ENCODE peak calls at places on chromosomes 6 and 20, in eight cellular contexts. One of them, this sample, is unnamed.

GRCh38 chr20:60624066-60624465 is 628.0 kb upstream of the CDH4 start:
- DNase-seq in cardiac muscle cell: no peak
- DNase-seq in PC-3: no peak
- DNase-seq in adrenal gland: no peak
- DNase-seq in H1: no peak
- DNase-seq in tibial artery: no peak
- DNase-seq in AG04450: no peak
- DNase-seq in GM23248: no peak
- DNase-seq in this sample: no peak

GRCh38 chr6:64505312-64505711 is 869.7 kb downstream of the PHF3 start:
- DNase-seq in H1: peak
- DNase-seq in AG04450: no peak
- DNase-seq in GM23248: peak
- DNase-seq in PC-3: peak
- DNase-seq in adrenal gland: no peak
- DNase-seq in cardiac muscle cell: peak
- DNase-seq in tibial artery: no peak
- DNase-seq in this sample: peak

GRCh38 chr6:166760288-166760687 is 133.2 kb upstream of the RPS6KA2 start:
- DNase-seq in PC-3: no peak
- DNase-seq in GM23248: no peak
- DNase-seq in AG04450: no peak
- DNase-seq in tibial artery: no peak
- DNase-seq in adrenal gland: no peak
- DNase-seq in cardiac muscle cell: no peak
- DNase-seq in H1: no peak
- DNase-seq in this sample: no peak

GRCh38 chr6:109478222-109478805 is 4.7 kb downstream of the ZBTB24 start:
- DNase-seq in cardiac muscle cell: no peak
- DNase-seq in adrenal gland: no peak
- DNase-seq in H1: no peak
- DNase-seq in tibial artery: no peak
- DNase-seq in PC-3: no peak
- DNase-seq in GM23248: peak
- DNase-seq in AG04450: no peak
- DNase-seq in this sample: no peak

GRCh38 chr6:94300424-94301144 is 881.2 kb upstream of the EPHA7 start:
- DNase-seq in AG04450: no peak
- DNase-seq in GM23248: no peak
- DNase-seq in cardiac muscle cell: peak
- DNase-seq in tibial artery: no peak
- DNase-seq in adrenal gland: no peak
- DNase-seq in PC-3: no peak
- DNase-seq in H1: no peak
- DNase-seq in this sample: peak

GRCh38 chr6:159254186-159254585 is 85.0 kb downstream of the FNDC1 start:
- DNase-seq in GM23248: peak
- DNase-seq in PC-3: no peak
- DNase-seq in H1: no peak
- DNase-seq in cardiac muscle cell: no peak
- DNase-seq in tibial artery: no peak
- DNase-seq in adrenal gland: no peak
- DNase-seq in AG04450: no peak
- DNase-seq in this sample: no peak

GRCh38 chr6:163950159-163950558 is 535.6 kb downstream of the QKI start:
- DNase-seq in AG04450: no peak
- DNase-seq in cardiac muscle cell: no peak
- DNase-seq in tibial artery: no peak
- DNase-seq in GM23248: no peak
- DNase-seq in PC-3: no peak
- DNase-seq in H1: no peak
- DNase-seq in adrenal gland: no peak
- DNase-seq in this sample: no peak

GRCh38 chr6:75107913-75108312 is 97.9 kb downstream of the COL12A1 start:
- DNase-seq in PC-3: no peak
- DNase-seq in H1: no peak
- DNase-seq in AG04450: no peak
- DNase-seq in tibial artery: no peak
- DNase-seq in GM23248: no peak
- DNase-seq in adrenal gland: no peak
- DNase-seq in cardiac muscle cell: no peak
- DNase-seq in this sample: no peak

GRCh38 chr6:157050537-157051280 is 272.6 kb downstream of the TMEM242 start:
- DNase-seq in AG04450: no peak
- DNase-seq in cardiac muscle cell: no peak
- DNase-seq in tibial artery: no peak
- DNase-seq in H1: no peak
- DNase-seq in PC-3: no peak
- DNase-seq in adrenal gland: no peak
- DNase-seq in GM23248: no peak
- DNase-seq in this sample: no peak

GRCh38 chr6:157047951-157048350 is 270.8 kb downstream of the ARID1B start:
- DNase-seq in adrenal gland: no peak
- DNase-seq in cardiac muscle cell: no peak
- DNase-seq in PC-3: no peak
- DNase-seq in GM23248: no peak
- DNase-seq in AG04450: no peak
- DNase-seq in tibial artery: no peak
- DNase-seq in H1: no peak
- DNase-seq in this sample: no peak

GRCh38 chr6:157046776-157047175 is 269.6 kb downstream of the ARID1B start:
- DNase-seq in cardiac muscle cell: no peak
- DNase-seq in adrenal gland: no peak
- DNase-seq in AG04450: no peak
- DNase-seq in H1: no peak
- DNase-seq in tibial artery: no peak
- DNase-seq in GM23248: no peak
- DNase-seq in PC-3: no peak
- DNase-seq in this sample: no peak

GRCh38 chr6:157047328-157047727 is 270.1 kb downstream of the ARID1B start:
- DNase-seq in AG04450: no peak
- DNase-seq in H1: no peak
- DNase-seq in GM23248: no peak
- DNase-seq in cardiac muscle cell: no peak
- DNase-seq in adrenal gland: no peak
- DNase-seq in tibial artery: no peak
- DNase-seq in PC-3: no peak
- DNase-seq in this sample: no peak

DNA sequence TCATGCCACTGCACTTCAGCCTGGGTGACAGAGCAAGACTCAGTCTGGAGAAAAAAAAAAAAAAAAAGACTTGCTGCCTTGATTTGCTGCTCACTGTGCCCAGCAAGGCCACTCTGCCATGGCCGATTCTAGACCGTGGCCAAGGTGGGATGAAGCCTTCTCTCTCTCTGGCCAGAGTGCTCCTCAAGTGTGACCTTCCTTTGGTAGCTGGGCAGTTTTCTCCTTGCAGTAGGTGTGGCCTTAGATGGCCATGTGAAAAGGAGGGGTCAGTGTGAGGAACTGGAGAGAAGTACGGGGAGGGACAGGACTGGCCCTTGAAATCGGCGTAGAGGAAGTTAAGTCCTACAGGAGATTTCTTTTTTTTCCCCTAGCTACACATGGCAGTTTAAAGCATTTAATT is 271.9 kb downstream of the ARID1B start:
- DNase-seq in H1: no peak
- DNase-seq in PC-3: no peak
- DNase-seq in GM23248: no peak
- DNase-seq in adrenal gland: peak
- DNase-seq in cardiac muscle cell: no peak
- DNase-seq in tibial artery: no peak
- DNase-seq in AG04450: no peak
- DNase-seq in this sample: no peak
- H3K27ac ChIP-seq in H1: no peak
- H3K27ac ChIP-seq in PC-3: no peak
- H3K27ac ChIP-seq in GM23248: no peak
- H3K27ac ChIP-seq in adrenal gland: no peak
- H3K27ac ChIP-seq in cardiac muscle cell: no peak
- H3K27ac ChIP-seq in tibial artery: no peak
- H3K27ac ChIP-seq in AG04450: no peak
- H3K27ac ChIP-seq in this sample: no peak

GRCh38 chr20:16530201-16530681 is 43.0 kb downstream of the KIF16B start:
- DNase-seq in AG04450: no peak
- DNase-seq in cardiac muscle cell: no peak
- DNase-seq in adrenal gland: peak
- DNase-seq in H1: no peak
- DNase-seq in PC-3: peak
- DNase-seq in GM23248: peak
- DNase-seq in tibial artery: no peak
- DNase-seq in this sample: no peak

GRCh38 chr20:16531485-16531884 is 41.8 kb downstream of the KIF16B start:
- DNase-seq in AG04450: no peak
- DNase-seq in adrenal gland: no peak
- DNase-seq in H1: no peak
- DNase-seq in tibial artery: no peak
- DNase-seq in GM23248: no peak
- DNase-seq in cardiac muscle cell: no peak
- DNase-seq in PC-3: no peak
- DNase-seq in this sample: no peak

GRCh38 chr20:16527438-16527837 is 45.8 kb downstream of the KIF16B start:
- DNase-seq in AG04450: no peak
- DNase-seq in GM23248: no peak
- DNase-seq in cardiac muscle cell: no peak
- DNase-seq in H1: no peak
- DNase-seq in adrenal gland: no peak
- DNase-seq in tibial artery: no peak
- DNase-seq in PC-3: no peak
- DNase-seq in this sample: no peak

GRCh38 chr20:16526433-16527380 is 46.5 kb downstream of the KIF16B start:
- DNase-seq in adrenal gland: no peak
- DNase-seq in PC-3: no peak
- DNase-seq in GM23248: no peak
- DNase-seq in cardiac muscle cell: no peak
- DNase-seq in tibial artery: no peak
- DNase-seq in AG04450: no peak
- DNase-seq in H1: no peak
- DNase-seq in this sample: no peak

DNA sequence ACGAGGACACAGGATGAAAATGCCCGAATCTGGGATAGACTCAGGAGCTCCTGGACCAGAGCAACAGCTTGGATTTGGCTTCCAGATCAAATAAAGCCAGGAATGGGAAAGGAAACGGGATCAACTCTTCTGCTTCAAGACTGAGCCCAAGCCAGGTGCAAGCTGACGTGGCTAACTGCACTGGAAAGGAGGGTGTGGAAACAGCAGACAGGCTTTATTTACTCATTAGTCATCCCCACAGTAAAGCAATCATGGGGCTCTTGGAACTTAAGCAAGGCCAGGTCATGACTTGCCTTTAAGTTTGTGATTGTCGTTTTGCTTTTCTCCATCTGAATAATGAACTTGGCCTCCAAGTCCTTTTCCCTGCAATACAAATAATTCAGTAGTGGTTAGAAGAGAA is 45.2 kb downstream of the KIF16B start:
- DNase-seq in GM23248: peak
- DNase-seq in PC-3: peak
- DNase-seq in H1: no peak
- DNase-seq in adrenal gland: peak
- DNase-seq in tibial artery: no peak
- DNase-seq in cardiac muscle cell: no peak
- DNase-seq in AG04450: peak
- DNase-seq in this sample: peak
- H3K27ac ChIP-seq in GM23248: peak
- H3K27ac ChIP-seq in PC-3: peak
- H3K27ac ChIP-seq in H1: no peak
- H3K27ac ChIP-seq in adrenal gland: peak
- H3K27ac ChIP-seq in tibial artery: no peak
- H3K27ac ChIP-seq in cardiac muscle cell: no peak
- H3K27ac ChIP-seq in AG04450: peak
- H3K27ac ChIP-seq in this sample: no peak

GRCh38 chr20:44689809-44690208 is 25.4 kb upstream of the CCN5 start:
- DNase-seq in AG04450: no peak
- DNase-seq in GM23248: no peak
- DNase-seq in PC-3: no peak
- DNase-seq in cardiac muscle cell: no peak
- DNase-seq in H1: no peak
- DNase-seq in tibial artery: no peak
- DNase-seq in adrenal gland: no peak
- DNase-seq in this sample: no peak

GRCh38 chr20:44691424-44692423 is 23.4 kb upstream of the CCN5 start:
- DNase-seq in H1: no peak
- DNase-seq in cardiac muscle cell: no peak
- DNase-seq in PC-3: no peak
- DNase-seq in GM23248: peak
- DNase-seq in adrenal gland: no peak
- DNase-seq in AG04450: no peak
- DNase-seq in tibial artery: peak
- DNase-seq in this sample: no peak

GRCh38 chr20:44692932-44693476 is 22.2 kb upstream of the CCN5 start:
- DNase-seq in cardiac muscle cell: no peak
- DNase-seq in AG04450: peak
- DNase-seq in tibial artery: peak
- DNase-seq in H1: no peak
- DNase-seq in GM23248: peak
- DNase-seq in adrenal gland: peak
- DNase-seq in PC-3: peak
- DNase-seq in this sample: peak

GRCh38 chr20:44693625-44694024 is 21.5 kb upstream of the CCN5 start:
- DNase-seq in GM23248: no peak
- DNase-seq in H1: no peak
- DNase-seq in tibial artery: no peak
- DNase-seq in adrenal gland: no peak
- DNase-seq in AG04450: no peak
- DNase-seq in cardiac muscle cell: no peak
- DNase-seq in PC-3: no peak
- DNase-seq in this sample: no peak

DNA sequence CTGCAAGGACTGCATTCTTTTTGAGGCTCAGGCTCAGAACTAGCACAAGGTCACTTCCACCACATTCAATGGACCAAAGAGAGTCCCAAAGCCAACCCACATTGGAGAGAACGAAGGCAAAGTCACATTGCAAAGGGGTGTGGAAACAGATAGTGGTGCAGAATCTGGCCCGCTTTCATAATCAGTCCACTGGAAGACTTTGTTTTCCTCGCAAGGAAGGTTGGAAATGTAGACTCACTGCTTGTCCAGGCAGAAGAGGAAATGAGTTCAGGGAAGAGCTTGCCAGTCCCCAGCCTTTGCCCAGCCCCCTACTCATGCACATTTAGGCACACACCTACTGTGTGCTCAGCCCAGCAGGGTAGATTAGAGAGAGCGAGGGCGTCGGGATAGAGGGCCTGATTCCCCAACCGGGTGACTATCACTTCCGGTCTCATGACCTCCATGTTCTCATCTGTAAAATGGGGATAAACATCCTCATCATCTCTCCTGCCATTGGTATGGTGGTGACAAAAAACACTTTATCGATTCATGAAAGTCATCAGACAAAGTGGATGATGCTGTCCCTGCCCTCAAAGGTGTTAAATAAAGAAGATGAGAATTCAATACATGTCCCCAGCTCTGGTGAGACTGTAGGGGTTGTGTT is 24.3 kb upstream of the CCN5 start:
- DNase-seq in cardiac muscle cell: no peak
- DNase-seq in GM23248: peak
- DNase-seq in AG04450: no peak
- DNase-seq in adrenal gland: peak
- DNase-seq in PC-3: no peak
- DNase-seq in H1: no peak
- DNase-seq in tibial artery: peak
- DNase-seq in this sample: no peak
- H3K27ac ChIP-seq in cardiac muscle cell: no peak
- H3K27ac ChIP-seq in GM23248: peak
- H3K27ac ChIP-seq in AG04450: no peak
- H3K27ac ChIP-seq in adrenal gland: peak
- H3K27ac ChIP-seq in PC-3: no peak
- H3K27ac ChIP-seq in H1: no peak
- H3K27ac ChIP-seq in tibial artery: peak
- H3K27ac ChIP-seq in this sample: no peak

DNA sequence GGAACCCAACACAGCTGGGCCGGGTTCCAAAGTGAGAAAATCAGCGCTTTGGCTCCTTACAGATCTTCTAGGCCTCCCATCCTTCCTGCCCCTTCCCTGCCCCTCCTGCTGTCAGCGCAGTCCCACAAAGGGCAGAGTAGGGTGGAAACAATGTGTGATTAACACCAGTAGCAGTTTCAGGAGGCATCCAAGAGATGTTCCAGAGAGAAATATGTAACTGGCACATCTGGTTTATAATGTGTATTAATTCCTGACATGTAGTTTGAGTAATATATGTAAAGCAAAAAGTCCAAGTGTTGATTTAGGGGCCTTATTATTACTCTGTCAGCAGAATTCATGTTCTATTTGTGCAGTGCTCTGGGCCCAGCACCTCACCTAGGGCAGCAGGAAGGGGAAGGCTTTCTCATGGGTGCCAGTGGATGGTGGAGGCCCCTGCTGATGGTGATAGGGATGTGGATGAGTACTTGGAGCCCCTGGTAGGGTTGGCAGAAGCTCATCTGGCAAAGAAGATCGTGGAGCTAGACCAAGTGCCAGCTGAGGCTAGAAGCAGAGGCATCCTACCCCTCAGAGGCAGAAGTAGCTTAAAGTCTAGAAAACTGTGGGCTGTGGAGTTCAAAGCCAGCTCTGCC is 22.4 kb upstream of the RALY start:
- DNase-seq in cardiac muscle cell: no peak
- DNase-seq in tibial artery: no peak
- DNase-seq in AG04450: no peak
- DNase-seq in adrenal gland: no peak
- DNase-seq in H1: no peak
- DNase-seq in GM23248: no peak
- DNase-seq in PC-3: no peak
- DNase-seq in this sample: no peak
- H3K27ac ChIP-seq in cardiac muscle cell: no peak
- H3K27ac ChIP-seq in tibial artery: peak
- H3K27ac ChIP-seq in AG04450: no peak
- H3K27ac ChIP-seq in adrenal gland: no peak
- H3K27ac ChIP-seq in H1: no peak
- H3K27ac ChIP-seq in GM23248: no peak
- H3K27ac ChIP-seq in PC-3: no peak
- H3K27ac ChIP-seq in this sample: no peak

This sample was measured in SJCRH30.